ENCODE peak calls at places on chromosomes 13 and 19, in five cellular contexts. L, J, B, S and K are unnamed samples.

GRCh38 chr13:100473087-100473486 is 115.5 kb downstream of the GGACT start:
- DNase-seq in L (no peak), J (no peak), B (no peak), S (no peak), K (no peak)

GRCh38 chr13:39616087-39616694 is 13.2 kb upstream of the LHFPL6 start:
- DNase-seq in L (peak; percentile 56), J (peak; percentile 51), B (peak; percentile 68), S (peak; percentile 85), K (peak; percentile 40)

GRCh38 chr19:23203841-23204344 is 46.3 kb downstream of the ZNF724 start:
- DNase-seq in L (no peak), J (no peak), B (no peak), S (no peak), K (no peak)

GRCh38 chr13:98879965-98880364 is 97.9 kb downstream of the DOCK9 start:
- DNase-seq in L (no peak), J (no peak), B (peak; percentile 28), S (no peak), K (peak; percentile 19)

GRCh38 chr19:12156254-12157058 is at the start of gene ZNF625:
- DNase-seq in L (peak; percentile 47), J (peak; percentile 88), B (peak; percentile 94), S (peak; percentile 72), K (peak; percentile 79)

GRCh38 chr19:11693505-11694499 is 44.9 kb downstream of the ZNF823 start:
- DNase-seq in L (no peak), J (no peak), B (no peak), S (peak; percentile 10), K (no peak)

GRCh38 chr13:94210826-94211225 is 268.7 kb downstream of the DCT start:
- DNase-seq in L (no peak), J (no peak), B (no peak), S (no peak), K (no peak)

GRCh38 chr13:67133476-67133875 is 96.7 kb downstream of the PCDH9 start:
- DNase-seq in L (no peak), J (no peak), B (no peak), S (no peak), K (no peak)

GRCh38 chr13:59458908-59459579 is 704.7 kb downstream of the DIAPH3 start:
- DNase-seq in L (no peak), J (no peak), B (no peak), S (peak; percentile 85), K (no peak)

GRCh38 chr13:112065521-112065866 is 1.5 kb upstream of the SOX1 start:
- DNase-seq in L (no peak), J (no peak), B (no peak), S (no peak), K (peak; percentile 41)

GRCh38 chr19:13986348-13986904 is 19.7 kb downstream of the RFX1 start:
- DNase-seq in L (peak; percentile 100), J (peak; percentile 92), B (peak; percentile 45), S (peak; percentile 93), K (no peak)

GRCh38 chr19:5247957-5248705 is 92.5 kb downstream of the PTPRS start:
- DNase-seq in L (no peak), J (no peak), B (no peak), S (no peak), K (no peak)

GRCh38 chr19:2645816-2646215 is 56.7 kb downstream of the GNG7 start:
- DNase-seq in L (no peak), J (no peak), B (no peak), S (no peak), K (no peak)

GRCh38 chr13:45518525-45519235 is 53.9 kb downstream of the COG3 start:
- DNase-seq in L (no peak), J (no peak), B (no peak), S (no peak), K (no peak)

GRCh38 chr13:51619614-51620013 is 35.4 kb downstream of the WDFY2 start:
- DNase-seq in L (no peak), J (no peak), B (no peak), S (no peak), K (no peak)

GRCh38 chr13:28329395-28330158 is 165.4 kb downstream of the FLT1 start:
- DNase-seq in L (no peak), J (no peak), B (no peak), S (peak; percentile 98), K (no peak)

GRCh38 chr19:23002690-23003422 is at the start of gene ZNF728:
- DNase-seq in L (no peak), J (peak; percentile 56), B (no peak), S (no peak), K (peak; percentile 29)